ENCODE peak calls at places on chromosomes 1 and 21, in four cellular contexts. O, S, D and V are unnamed samples.

GRCh38 chr1:66520655-66521054 is 13.3 kb upstream of the SGIP1 start:
- DNase-seq in O (no peak), S (no peak), D (no peak), V (no peak)

GRCh38 chr1:60283690-60284089 is 210.1 kb upstream of the C1orf87 start:
- DNase-seq in O (no peak), S (no peak), D (no peak), V (peak; percentile 20)

GRCh38 chr1:232900818-232901217 is 49.6 kb upstream of the NTPCR start:
- DNase-seq in O (no peak), S (no peak), D (no peak), V (no peak)

GRCh38 chr1:205780335-205780734 is 5.1 kb upstream of the RAB29 start:
- DNase-seq in O (no peak), S (no peak), D (no peak), V (no peak)

GRCh38 chr1:160954158-160955104 is at the start of gene ITLN2:
- DNase-seq in O (peak; percentile 64), S (peak; percentile 14), D (peak; percentile 16), V (no peak)

GRCh38 chr1:246641394-246641793 is 75.1 kb downstream of the CNST start:
- DNase-seq in O (no peak), S (no peak), D (no peak), V (no peak)

GRCh38 chr1:116439701-116440100 is 66.7 kb downstream of the ATP1A1 start:
- DNase-seq in O (no peak), S (no peak), D (no peak), V (peak; percentile 89)

GRCh38 chr1:43545686-43546387 is 15.2 kb downstream of the PTPRF start:
- DNase-seq in O (peak; percentile 71), S (no peak), D (no peak), V (peak; percentile 58)

GRCh38 chr1:23798662-23799142 is 1.9 kb downstream of the GALE start:
- DNase-seq in O (peak; percentile 43), S (no peak), D (no peak), V (no peak)

GRCh38 chr21:42459583-42460215 is 36.3 kb downstream of the RSPH1 start:
- DNase-seq in O (no peak), S (no peak), D (no peak), V (no peak)

GRCh38 chr1:28036431-28036830 is 52.0 kb downstream of the EYA3 start:
- DNase-seq in O (no peak), S (no peak), D (no peak), V (no peak)
- TF ChIP-seq CTCF in O (peak; percentile 43), S (no peak), D (no peak), V (no peak)

GRCh38 chr1:211196880-211197279 is 62.3 kb upstream of the RCOR3 start:
- DNase-seq in O (no peak), S (no peak), D (no peak), V (no peak)

GRCh38 chr1:211198111-211198510 is 61.1 kb upstream of the RCOR3 start:
- DNase-seq in O (no peak), S (peak; percentile 51), D (no peak), V (no peak)

GRCh38 chr1:211194826-211195225 is 60.9 kb upstream of the KCNH1 start:
- DNase-seq in O (no peak), S (no peak), D (no peak), V (no peak)

DNA sequence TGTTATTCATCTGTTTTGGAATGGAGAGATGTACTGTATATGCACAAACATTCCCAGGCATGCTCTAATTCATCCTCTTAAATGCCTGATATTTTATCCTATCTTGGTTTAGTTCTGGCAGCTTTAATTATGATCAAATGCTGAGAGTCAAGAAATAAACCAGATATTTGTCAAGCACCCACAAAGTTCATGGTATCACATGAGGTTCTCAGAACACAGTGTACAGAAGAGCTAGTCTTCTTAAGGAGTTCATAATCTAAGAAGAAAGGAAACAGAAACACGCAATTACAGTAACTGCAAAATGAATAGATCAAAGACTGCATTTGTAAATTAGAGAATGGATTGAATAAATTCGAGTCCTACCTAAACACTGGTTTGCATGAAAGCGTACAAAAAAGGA is 58.3 kb upstream of the KCNH1 start:
- DNase-seq in O (no peak), S (no peak), D (no peak), V (no peak)
- TF ChIP-seq FOS in O (no peak), S (no peak), D (no peak), V (no peak)

DNA sequence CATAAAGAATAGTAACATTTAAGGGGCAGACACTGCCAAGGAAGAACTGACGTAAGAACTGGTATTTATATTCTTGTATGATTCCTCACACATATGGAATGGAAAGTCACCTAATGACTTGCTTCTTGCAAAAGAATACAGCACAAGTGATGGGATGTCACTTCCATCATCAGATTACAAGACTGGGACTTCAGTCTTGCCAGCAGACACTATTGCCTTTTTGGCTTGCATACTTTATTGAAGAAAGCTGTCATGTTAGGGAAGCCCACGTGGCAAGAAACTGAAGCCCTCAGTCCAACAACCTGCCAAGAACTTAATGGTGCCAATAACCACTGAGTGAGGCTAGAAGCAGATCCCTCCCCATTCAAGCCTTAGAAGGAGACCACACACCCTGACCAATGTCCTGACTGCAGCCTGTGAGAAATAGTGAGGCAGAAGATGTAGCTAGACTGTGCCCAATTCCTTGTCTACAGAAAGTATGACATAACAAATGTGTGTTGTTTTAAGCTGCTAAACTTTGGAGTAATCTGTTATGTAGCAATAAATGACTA is 12.0 kb downstream of the EGLN1 start:
- DNase-seq in O (no peak), S (peak; percentile 88), D (no peak), V (no peak)
- TF ChIP-seq CTCF in O (no peak), S (no peak), D (no peak), V (no peak)

GRCh38 chr1:200885564-200886402 is 8.9 kb upstream of the INAVA start:
- DNase-seq in O (no peak), S (no peak), D (no peak), V (no peak)
- TF ChIP-seq FOS in O (no peak), S (no peak), D (no peak), V (no peak)

GRCh38 chr1:194535369-194535768 is 1349.0 kb upstream of the B3GALT2 start:
- DNase-seq in O (peak; percentile 25), S (no peak), D (no peak), V (no peak)

GRCh38 chr1:194534784-194535183 is 1348.4 kb upstream of the B3GALT2 start:
- DNase-seq in O (no peak), S (no peak), D (no peak), V (no peak)

GRCh38 chr1:194533641-194534040 is 1347.2 kb upstream of the B3GALT2 start:
- DNase-seq in O (no peak), S (peak; percentile 2), D (no peak), V (no peak)

GRCh38 chr1:194537521-194537920 is 1351.1 kb upstream of the B3GALT2 start:
- DNase-seq in O (no peak), S (no peak), D (no peak), V (no peak)

DNA sequence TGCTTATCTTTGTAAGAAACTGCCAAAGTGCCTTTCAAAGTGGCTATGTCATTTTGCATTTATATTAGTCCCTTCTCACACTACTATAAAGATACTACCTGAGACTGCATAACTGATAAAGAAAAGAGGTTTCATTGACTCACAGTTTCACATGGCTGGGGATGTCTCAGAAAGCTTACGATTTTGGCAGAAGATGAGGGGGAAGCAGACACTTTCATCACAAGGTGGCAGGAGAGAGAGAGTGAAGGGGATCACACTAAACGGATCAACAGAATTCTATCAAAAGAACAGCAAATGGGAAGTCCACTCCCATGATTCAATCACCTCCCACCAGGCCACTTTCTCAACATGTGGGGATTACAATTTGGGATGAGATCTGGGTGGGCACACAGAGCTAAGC is 1352.0 kb upstream of the B3GALT2 start:
- DNase-seq in O (no peak), S (no peak), D (no peak), V (no peak)
- TF ChIP-seq CTCF in O (no peak), S (no peak), D (no peak), V (no peak)